ENCODE peak calls at places on chromosome 7, in seven cellular contexts. One of them, this sample, is unnamed.

GRCh38 chr7:74010407-74010806 is 17.6 kb upstream of the ELN start:
- DNase-seq in psoas muscle: no peak
- DNase-seq in transverse colon: no peak
- DNase-seq in small intestine: no peak
- DNase-seq in PC-3: no peak
- DNase-seq in IMR-90: peak; percentile 54
- DNase-seq in left lung: no peak
- DNase-seq in this sample: no peak

GRCh38 chr7:92695308-92696261 is 105.4 kb upstream of the FAM133B start:
- DNase-seq in transverse colon: peak; percentile 91
- DNase-seq in IMR-90: peak; percentile 90
- DNase-seq in psoas muscle: peak; percentile 13
- DNase-seq in PC-3: peak; percentile 61
- DNase-seq in left lung: peak; percentile 44
- DNase-seq in small intestine: peak; percentile 91
- DNase-seq in this sample: no peak

GRCh38 chr7:29684787-29685650 is 121.3 kb upstream of the WIPF3 start:
- DNase-seq in small intestine: peak; percentile 68
- DNase-seq in transverse colon: peak; percentile 76
- DNase-seq in psoas muscle: peak; percentile 85
- DNase-seq in IMR-90: peak; percentile 50
- DNase-seq in left lung: peak; percentile 80
- DNase-seq in PC-3: peak; percentile 77
- DNase-seq in this sample: no peak

GRCh38 chr7:2046581-2047271 is 186.0 kb downstream of the MAD1L1 start:
- DNase-seq in left lung: no peak
- DNase-seq in psoas muscle: peak; percentile 5
- DNase-seq in PC-3: no peak
- DNase-seq in transverse colon: no peak
- DNase-seq in small intestine: no peak
- DNase-seq in IMR-90: no peak
- DNase-seq in this sample: no peak

GRCh38 chr7:106766551-106766950 is 98.5 kb upstream of the PIK3CG start:
- DNase-seq in PC-3: no peak
- DNase-seq in transverse colon: no peak
- DNase-seq in IMR-90: peak; percentile 20
- DNase-seq in psoas muscle: no peak
- DNase-seq in small intestine: no peak
- DNase-seq in left lung: no peak
- DNase-seq in this sample: no peak

GRCh38 chr7:23966941-23967340 is 256.9 kb downstream of the STK31 start:
- DNase-seq in transverse colon: no peak
- DNase-seq in small intestine: no peak
- DNase-seq in IMR-90: no peak
- DNase-seq in PC-3: peak; percentile 4
- DNase-seq in left lung: no peak
- DNase-seq in psoas muscle: no peak
- DNase-seq in this sample: no peak

GRCh38 chr7:151759591-151760042 is 117.3 kb downstream of the PRKAG2 start:
- DNase-seq in IMR-90: peak; percentile 65
- DNase-seq in PC-3: peak; percentile 76
- DNase-seq in small intestine: peak; percentile 66
- DNase-seq in transverse colon: peak; percentile 53
- DNase-seq in left lung: peak; percentile 53
- DNase-seq in psoas muscle: peak; percentile 46
- DNase-seq in this sample: peak; percentile 13

GRCh38 chr7:11988186-11988585 is 156.2 kb upstream of the THSD7A start:
- DNase-seq in PC-3: no peak
- DNase-seq in left lung: no peak
- DNase-seq in IMR-90: no peak
- DNase-seq in small intestine: no peak
- DNase-seq in transverse colon: no peak
- DNase-seq in psoas muscle: no peak
- DNase-seq in this sample: no peak

GRCh38 chr7:93279541-93279940 is 47.4 kb downstream of the VPS50 start:
- DNase-seq in transverse colon: no peak
- DNase-seq in small intestine: no peak
- DNase-seq in left lung: no peak
- DNase-seq in IMR-90: peak; percentile 5
- DNase-seq in psoas muscle: no peak
- DNase-seq in PC-3: no peak
- DNase-seq in this sample: no peak

GRCh38 chr7:129535896-129536295 is 33.6 kb downstream of the SMKR1 start:
- DNase-seq in left lung: no peak
- DNase-seq in small intestine: no peak
- DNase-seq in psoas muscle: no peak
- DNase-seq in IMR-90: no peak
- DNase-seq in PC-3: no peak
- DNase-seq in transverse colon: no peak
- DNase-seq in this sample: no peak

GRCh38 chr7:91033574-91033973 is 230.7 kb upstream of the FZD1 start:
- DNase-seq in psoas muscle: no peak
- DNase-seq in PC-3: no peak
- DNase-seq in small intestine: no peak
- DNase-seq in transverse colon: no peak
- DNase-seq in left lung: no peak
- DNase-seq in IMR-90: no peak
- DNase-seq in this sample: no peak

GRCh38 chr7:43463401-43463980 is 119.4 kb upstream of the STK17A start:
- DNase-seq in small intestine: no peak
- DNase-seq in psoas muscle: no peak
- DNase-seq in IMR-90: no peak
- DNase-seq in PC-3: no peak
- DNase-seq in transverse colon: no peak
- DNase-seq in left lung: no peak
- DNase-seq in this sample: no peak

GRCh38 chr7:45000096-45001032 is at the start of gene CCM2:
- DNase-seq in small intestine: peak; percentile 27
- DNase-seq in left lung: peak; percentile 56
- DNase-seq in IMR-90: peak; percentile 32
- DNase-seq in transverse colon: peak; percentile 54
- DNase-seq in psoas muscle: peak; percentile 74
- DNase-seq in PC-3: peak; percentile 40
- DNase-seq in this sample: no peak

GRCh38 chr7:115721293-115721920 is 309.2 kb downstream of the TFEC start:
- DNase-seq in PC-3: no peak
- DNase-seq in left lung: no peak
- DNase-seq in transverse colon: no peak
- DNase-seq in small intestine: no peak
- DNase-seq in psoas muscle: no peak
- DNase-seq in IMR-90: no peak
- DNase-seq in this sample: no peak

GRCh38 chr7:114663502-114663901 is 248.9 kb downstream of the FOXP2 start:
- DNase-seq in IMR-90: peak; percentile 34
- DNase-seq in PC-3: peak; percentile 52
- DNase-seq in small intestine: peak; percentile 63
- DNase-seq in left lung: no peak
- DNase-seq in transverse colon: peak; percentile 8
- DNase-seq in psoas muscle: no peak
- DNase-seq in this sample: no peak

GRCh38 chr7:95595825-95596182 is 512 bp downstream of the PDK4 start:
- DNase-seq in transverse colon: peak; percentile 24
- DNase-seq in small intestine: no peak
- DNase-seq in psoas muscle: no peak
- DNase-seq in IMR-90: no peak
- DNase-seq in PC-3: no peak
- DNase-seq in left lung: no peak
- DNase-seq in this sample: no peak

GRCh38 chr7:16702433-16702832 is 51.1 kb upstream of the TSPAN13 start:
- DNase-seq in small intestine: peak; percentile 37
- DNase-seq in PC-3: no peak
- DNase-seq in left lung: no peak
- DNase-seq in transverse colon: no peak
- DNase-seq in IMR-90: no peak
- DNase-seq in psoas muscle: no peak
- DNase-seq in this sample: no peak

GRCh38 chr7:18849130-18849529 is 268.3 kb downstream of the TWIST1 start:
- DNase-seq in IMR-90: no peak
- DNase-seq in PC-3: peak; percentile 38
- DNase-seq in psoas muscle: no peak
- DNase-seq in transverse colon: no peak
- DNase-seq in small intestine: no peak
- DNase-seq in left lung: no peak
- DNase-seq in this sample: no peak

GRCh38 chr7:1854521-1855395 is 184.7 kb downstream of the ELFN1 start:
- DNase-seq in IMR-90: no peak
- DNase-seq in left lung: peak; percentile 17
- DNase-seq in PC-3: no peak
- DNase-seq in psoas muscle: no peak
- DNase-seq in small intestine: no peak
- DNase-seq in transverse colon: peak; percentile 5
- DNase-seq in this sample: no peak

GRCh38 chr7:192701-193536 is 548 bp downstream of the FAM20C start:
- DNase-seq in psoas muscle: no peak
- DNase-seq in left lung: no peak
- DNase-seq in PC-3: no peak
- DNase-seq in small intestine: peak; percentile 60
- DNase-seq in IMR-90: peak; percentile 21
- DNase-seq in transverse colon: peak; percentile 35
- DNase-seq in this sample: no peak

GRCh38 chr7:151078233-151079040 is 2.2 kb downstream of the FASTK start:
- DNase-seq in IMR-90: no peak
- DNase-seq in psoas muscle: peak; percentile 15
- DNase-seq in left lung: no peak
- DNase-seq in transverse colon: no peak
- DNase-seq in PC-3: no peak
- DNase-seq in small intestine: no peak
- DNase-seq in this sample: no peak

GRCh38 chr7:104845541-104845940 is 168.5 kb upstream of the KMT2E start:
- DNase-seq in IMR-90: no peak
- DNase-seq in PC-3: no peak
- DNase-seq in small intestine: no peak
- DNase-seq in transverse colon: no peak
- DNase-seq in left lung: no peak
- DNase-seq in psoas muscle: no peak
- DNase-seq in this sample: no peak

GRCh38 chr7:11251436-11251835 is 277.8 kb downstream of the PHF14 start:
- DNase-seq in left lung: no peak
- DNase-seq in PC-3: no peak
- DNase-seq in small intestine: no peak
- DNase-seq in transverse colon: no peak
- DNase-seq in IMR-90: no peak
- DNase-seq in psoas muscle: no peak
- DNase-seq in this sample: no peak

GRCh38 chr7:1163121-1163520 is 3.1 kb upstream of the ZFAND2A start:
- DNase-seq in psoas muscle: no peak
- DNase-seq in PC-3: no peak
- DNase-seq in left lung: no peak
- DNase-seq in IMR-90: no peak
- DNase-seq in small intestine: no peak
- DNase-seq in transverse colon: no peak
- DNase-seq in this sample: no peak

GRCh38 chr7:141198191-141198958 is 124.5 kb downstream of the TMEM178B start:
- DNase-seq in transverse colon: no peak
- DNase-seq in psoas muscle: no peak
- DNase-seq in left lung: no peak
- DNase-seq in IMR-90: no peak
- DNase-seq in small intestine: no peak
- DNase-seq in PC-3: peak; percentile 51
- DNase-seq in this sample: no peak

GRCh38 chr7:53340220-53340619 is 304.8 kb downstream of the POM121L12 start:
- DNase-seq in IMR-90: no peak
- DNase-seq in PC-3: no peak
- DNase-seq in psoas muscle: no peak
- DNase-seq in transverse colon: no peak
- DNase-seq in small intestine: no peak
- DNase-seq in left lung: no peak
- DNase-seq in this sample: no peak

GRCh38 chr7:98771519-98772241 is 98.1 kb downstream of the TMEM130 start:
- DNase-seq in psoas muscle: no peak
- DNase-seq in small intestine: peak; percentile 9
- DNase-seq in PC-3: no peak
- DNase-seq in transverse colon: peak; percentile 29
- DNase-seq in left lung: peak; percentile 73
- DNase-seq in IMR-90: peak; percentile 78
- DNase-seq in this sample: no peak

GRCh38 chr7:102459221-102459844 is 5.3 kb downstream of the ALKBH4 start:
- DNase-seq in small intestine: no peak
- DNase-seq in IMR-90: no peak
- DNase-seq in PC-3: no peak
- DNase-seq in psoas muscle: no peak
- DNase-seq in transverse colon: no peak
- DNase-seq in left lung: no peak
- DNase-seq in this sample: no peak
- H3K4me1 ChIP-seq in small intestine: peaks cover 4% of the 10 kb centered on the region
- H3K4me1 ChIP-seq in IMR-90: peaks cover 12% of the 10 kb centered on the region
- H3K4me1 ChIP-seq in PC-3: peaks cover 10% of the 10 kb centered on the region
- H3K4me1 ChIP-seq in psoas muscle: peaks cover 9% of the 10 kb centered on the region
- H3K4me1 ChIP-seq in transverse colon: peaks cover 9% of the 10 kb centered on the region
- H3K4me1 ChIP-seq in left lung: peaks cover 6% of the 10 kb centered on the region
- H3K4me1 ChIP-seq in this sample: peaks cover 9% of the 10 kb centered on the region

DNA sequence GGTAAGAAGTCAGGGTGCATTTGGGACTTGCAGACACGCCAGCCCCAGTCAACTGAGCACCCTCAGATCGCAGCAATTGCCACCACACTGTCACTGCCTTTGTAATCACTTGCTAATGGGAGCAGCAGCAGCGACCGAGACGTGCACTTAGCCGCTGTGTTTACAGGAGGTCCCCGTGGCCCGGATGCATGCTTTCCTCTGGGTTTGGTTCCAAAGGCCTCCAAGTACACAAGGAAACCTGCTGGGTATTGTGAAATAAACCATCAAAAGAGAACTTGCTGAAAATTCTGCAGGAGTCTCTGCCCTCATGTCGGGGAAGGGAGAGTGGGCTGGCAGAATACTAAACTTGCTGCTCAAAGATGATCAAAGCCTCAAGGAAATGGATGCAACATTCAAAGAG is 341.7 kb downstream of the DNAJB6 start:
- DNase-seq in PC-3: no peak
- DNase-seq in IMR-90: no peak
- DNase-seq in psoas muscle: no peak
- DNase-seq in transverse colon: no peak
- DNase-seq in small intestine: no peak
- DNase-seq in left lung: no peak
- DNase-seq in this sample: no peak
- H3K9me3 ChIP-seq in PC-3: no peaks in the 10 kb centered on the region
- H3K9me3 ChIP-seq in IMR-90: peaks cover 23% of the 10 kb centered on the region
- H3K9me3 ChIP-seq in psoas muscle: no peaks in the 10 kb centered on the region
- H3K9me3 ChIP-seq in transverse colon: no peaks in the 10 kb centered on the region
- H3K9me3 ChIP-seq in small intestine: no peaks in the 10 kb centered on the region
- H3K9me3 ChIP-seq in left lung: no peaks in the 10 kb centered on the region
- H3K9me3 ChIP-seq in this sample: no peaks in the 10 kb centered on the region

DNA sequence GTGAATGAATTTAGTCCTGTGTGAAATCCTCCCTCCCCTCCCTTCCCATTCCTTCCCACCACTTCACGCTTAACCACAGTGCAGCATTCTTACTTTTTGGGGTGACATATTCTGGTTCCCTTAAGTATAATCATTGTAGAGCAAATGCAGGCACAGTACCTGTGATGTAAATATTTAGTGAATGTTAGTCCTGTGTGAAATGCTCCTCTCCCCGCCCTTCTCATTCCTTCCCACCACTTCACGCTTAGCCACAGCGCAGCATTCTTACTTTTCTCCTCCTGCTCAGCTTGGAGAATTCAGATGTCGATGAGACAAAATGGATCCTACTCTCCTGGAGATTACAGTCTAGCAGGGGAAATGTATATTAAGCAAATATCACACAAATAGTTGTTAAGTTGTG is 258.8 kb downstream of the EXOC4 start:
- DNase-seq in left lung: no peak
- DNase-seq in IMR-90: no peak
- DNase-seq in transverse colon: no peak
- DNase-seq in PC-3: no peak
- DNase-seq in psoas muscle: no peak
- DNase-seq in small intestine: no peak
- DNase-seq in this sample: no peak
- H3K27ac ChIP-seq in left lung: no peak overlapping the region
- H3K27ac ChIP-seq in IMR-90: no peak overlapping the region
- H3K27ac ChIP-seq in transverse colon: no peak overlapping the region
- H3K27ac ChIP-seq in PC-3: no peak overlapping the region
- H3K27ac ChIP-seq in psoas muscle: no peak overlapping the region
- H3K27ac ChIP-seq in small intestine: no peak overlapping the region
- H3K27ac ChIP-seq in this sample: no peak overlapping the region

GRCh38 chr7:21401944-21402343 is 25.9 kb upstream of the SP4 start:
- DNase-seq in transverse colon: no peak
- DNase-seq in left lung: no peak
- DNase-seq in psoas muscle: no peak
- DNase-seq in PC-3: no peak
- DNase-seq in IMR-90: no peak
- DNase-seq in small intestine: no peak
- DNase-seq in this sample: no peak
- H3K4me1 ChIP-seq in transverse colon: no peaks in the 10 kb centered on the region
- H3K4me1 ChIP-seq in left lung: no peaks in the 10 kb centered on the region
- H3K4me1 ChIP-seq in psoas muscle: no peaks in the 10 kb centered on the region
- H3K4me1 ChIP-seq in PC-3: no peaks in the 10 kb centered on the region
- H3K4me1 ChIP-seq in IMR-90: no peaks in the 10 kb centered on the region
- H3K4me1 ChIP-seq in small intestine: no peaks in the 10 kb centered on the region
- H3K4me1 ChIP-seq in this sample: no peaks in the 10 kb centered on the region